ENCODE peak calls at places on chromosomes 11 and 22, in eight cellular contexts. Z is body of pancreas; N is right cardiac atrium; G is neuronal stem cell; K is colonic mucosa; X is left lung; Q is HL-60; U is naive thymus-derived CD4-positive, alpha-beta T cell. C is an unnamed sample.

GRCh38 chr11:131824766-131825165 is 454.4 kb downstream of the NTM start:
- DNase-seq in U (no peak), G (no peak), X (no peak), K (no peak), Q (peak), Z (no peak), N (no peak), C (no peak)

GRCh38 chr11:17208257-17208999 is 642 bp upstream of the PIK3C2A start:
- DNase-seq in G (peak), X (no peak), Z (peak), N (no peak), U (no peak), K (peak), Q (no peak), C (peak)

GRCh38 chr11:75087319-75088055 is 9.2 kb downstream of the OR2AT4 start:
- DNase-seq in U (no peak), X (no peak), Z (no peak), K (no peak), Q (no peak), N (no peak), G (no peak), C (no peak)

GRCh38 chr11:128707671-128708070 is 13.8 kb downstream of the FLI1 start:
- DNase-seq in Z (no peak), K (no peak), X (no peak), Q (no peak), U (no peak), N (no peak), G (no peak), C (no peak)

GRCh38 chr11:61955416-61956135 is 5.4 kb downstream of the BEST1 start:
- DNase-seq in K (peak), Z (no peak), N (peak), Q (no peak), G (peak), U (no peak), X (peak), C (peak)

GRCh38 chr11:59556115-59556882 is 45.0 kb downstream of the OR4D9 start:
- DNase-seq in Q (no peak), N (peak), G (peak), K (no peak), X (no peak), U (peak), Z (peak), C (no peak)

GRCh38 chr11:121706884-121707283 is 254.1 kb upstream of the SORL1-AS1 start:
- DNase-seq in G (no peak), Q (no peak), X (no peak), N (no peak), Z (no peak), U (no peak), K (no peak), C (no peak)

GRCh38 chr11:911890-912219 is 1.2 kb upstream of the CHID1 start:
- DNase-seq in Z (no peak), N (no peak), U (no peak), K (no peak), X (peak), Q (no peak), G (no peak), C (peak)

GRCh38 chr11:94968334-94968958 is 4.9 kb downstream of the CWC15 start:
- DNase-seq in Z (no peak), K (no peak), G (no peak), U (no peak), N (no peak), Q (peak), X (no peak), C (no peak)

GRCh38 chr22:20490941-20491307 is 4.7 kb downstream of the KLHL22 start:
- DNase-seq in Q (no peak), K (no peak), U (no peak), N (no peak), X (no peak), G (no peak), Z (no peak), C (no peak)

GRCh38 chr22:38348751-38349496 is 31.7 kb upstream of the CSNK1E start:
- DNase-seq in X (peak), G (no peak), Z (no peak), U (peak), K (no peak), Q (no peak), N (no peak), C (peak)

GRCh38 chr11:12556788-12557384 is 117.3 kb upstream of the TEAD1 start:
- DNase-seq in K (peak), Q (no peak), U (no peak), G (peak), X (no peak), N (peak), Z (peak), C (no peak)

GRCh38 chr11:130369141-130369691 is 54.5 kb upstream of the ZBTB44 start:
- DNase-seq in K (no peak), N (no peak), G (no peak), U (no peak), Z (no peak), Q (no peak), X (no peak), C (peak)

GRCh38 chr22:17921871-17922821 is 102.2 kb downstream of the MICAL3 start:
- DNase-seq in Q (no peak), X (no peak), N (no peak), U (no peak), G (no peak), Z (no peak), K (peak), C (no peak)

GRCh38 chr11:112025682-112026081 is 474 bp downstream of the DLAT start:
- DNase-seq in K (no peak), Z (no peak), G (no peak), N (no peak), X (no peak), U (no peak), Q (no peak), C (peak)

DNA sequence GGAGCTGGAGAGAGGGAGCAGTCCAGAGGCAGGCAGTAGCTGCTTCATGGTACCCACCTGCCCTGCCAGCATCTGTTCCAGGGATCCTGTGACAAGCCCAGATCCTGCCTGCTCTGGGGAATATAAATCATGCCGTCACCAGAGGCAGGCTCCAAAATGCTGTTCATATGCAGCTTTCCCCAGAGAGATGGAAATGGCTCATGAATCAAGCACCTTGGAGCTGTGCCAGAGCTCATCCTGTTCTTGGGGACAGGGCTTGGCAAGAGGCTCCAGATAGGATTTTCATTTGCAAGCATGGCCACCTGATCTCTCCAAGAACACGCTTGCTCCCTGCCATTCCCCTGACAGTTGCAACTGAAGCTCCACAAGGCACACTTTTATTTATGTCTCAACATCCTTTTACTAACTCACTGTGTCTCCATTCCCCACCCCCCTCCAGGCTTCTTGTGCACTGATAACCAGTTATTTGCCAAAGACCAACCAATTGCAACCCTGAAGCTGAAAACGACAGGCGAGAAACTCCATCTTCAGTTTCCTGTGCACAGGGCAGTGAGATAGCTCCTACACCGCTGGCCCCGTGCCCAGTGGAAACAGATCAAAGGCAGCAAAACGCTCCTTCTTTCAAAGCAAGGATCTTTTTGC is 115.8 kb upstream of the PITPNB start:
- DNase-seq in K (peak), X (no peak), N (peak), G (no peak), U (no peak), Q (no peak), Z (peak), C (no peak)
- H3K27ac ChIP-seq in K (no peak), X (peak), N (peak), G (no peak), U (no peak), Q (no peak), Z (peak), C (no peak)

GRCh38 chr22:22372063-22372462 is 127.5 kb downstream of the VPREB1 start:
- DNase-seq in Q (no peak), G (no peak), K (no peak), U (no peak), Z (no peak), X (no peak), N (no peak), C (no peak)

GRCh38 chr22:22366478-22366988 is 121.9 kb downstream of the VPREB1 start:
- DNase-seq in U (no peak), Z (no peak), X (no peak), K (no peak), N (no peak), Q (no peak), G (no peak), C (no peak)

GRCh38 chr22:22371031-22371541 is 126.5 kb downstream of the VPREB1 start:
- DNase-seq in Q (no peak), K (no peak), X (no peak), Z (no peak), N (peak), U (no peak), G (no peak), C (peak)

GRCh38 chr22:22369962-22370265 is 125.3 kb downstream of the VPREB1 start:
- DNase-seq in K (no peak), G (no peak), Q (no peak), X (no peak), U (no peak), Z (no peak), N (no peak), C (no peak)

GRCh38 chr22:22368516-22368915 is 123.9 kb downstream of the VPREB1 start:
- DNase-seq in Z (no peak), Q (no peak), X (no peak), N (no peak), K (no peak), U (no peak), G (no peak), C (no peak)
- H3K4me3 ChIP-seq in Z (no peak), Q (no peak), X (no peak), N (no peak), K (no peak), U (no peak), G (no peak), C (no peak)

GRCh38 chr22:31088233-31088986 is 7.3 kb downstream of the SMTN start:
- DNase-seq in N (no peak), X (no peak), Z (no peak), Q (no peak), U (no peak), K (no peak), G (no peak), C (no peak)
- H3K27ac ChIP-seq in N (no peak), X (no peak), Z (no peak), Q (no peak), U (no peak), K (no peak), G (no peak), C (peak)

DNA sequence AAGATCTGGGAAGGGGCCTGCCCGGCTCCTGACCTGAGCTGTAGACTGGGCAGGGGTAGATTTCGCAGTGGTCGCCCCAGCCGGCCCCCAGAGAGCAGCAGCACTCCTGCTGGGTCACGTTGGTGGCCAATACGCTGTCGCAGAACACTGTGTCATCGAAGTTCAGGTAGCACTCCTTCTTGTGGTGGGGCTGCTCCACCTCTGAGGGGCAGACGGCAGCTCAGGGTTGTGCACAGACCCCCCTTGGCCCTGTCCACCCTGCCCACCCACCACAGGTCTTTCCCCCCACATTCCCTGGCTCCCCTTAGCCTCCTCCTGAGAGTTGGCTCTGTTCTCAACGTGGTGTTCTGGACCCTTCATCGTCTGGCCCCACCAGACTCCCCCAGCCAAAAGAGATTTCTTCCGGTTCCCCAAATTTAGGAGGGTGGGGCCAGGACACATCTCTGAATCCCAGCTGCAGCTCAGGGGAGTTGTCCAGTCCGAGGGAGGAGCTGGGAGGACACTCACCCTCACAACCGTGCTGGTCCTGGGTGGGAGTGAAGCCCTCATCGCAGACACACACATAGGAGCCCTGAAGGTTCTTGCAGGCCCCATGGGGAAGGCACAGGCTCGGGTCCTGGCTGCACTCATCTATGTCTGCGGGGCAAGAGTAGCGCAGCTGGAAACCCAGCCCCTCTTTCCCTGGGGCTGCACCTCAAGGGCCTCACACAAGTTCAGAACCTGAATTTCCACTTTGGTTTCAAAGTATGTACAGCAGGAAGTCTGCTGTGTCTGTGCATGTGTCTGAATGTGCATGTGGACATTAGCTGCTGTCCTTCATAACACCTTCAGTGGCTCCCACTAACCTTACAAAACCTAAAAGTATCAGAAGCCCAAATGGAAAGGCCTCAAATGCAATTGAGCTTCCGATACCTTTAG is 16.5 kb downstream of the SCYL1 start:
- DNase-seq in N (no peak), Z (no peak), G (no peak), K (no peak), Q (no peak), U (no peak), X (no peak), C (no peak)
- H3K4me3 ChIP-seq in N (peak), Z (no peak), G (no peak), K (peak), Q (peak), U (peak), X (peak), C (no peak)

DNA sequence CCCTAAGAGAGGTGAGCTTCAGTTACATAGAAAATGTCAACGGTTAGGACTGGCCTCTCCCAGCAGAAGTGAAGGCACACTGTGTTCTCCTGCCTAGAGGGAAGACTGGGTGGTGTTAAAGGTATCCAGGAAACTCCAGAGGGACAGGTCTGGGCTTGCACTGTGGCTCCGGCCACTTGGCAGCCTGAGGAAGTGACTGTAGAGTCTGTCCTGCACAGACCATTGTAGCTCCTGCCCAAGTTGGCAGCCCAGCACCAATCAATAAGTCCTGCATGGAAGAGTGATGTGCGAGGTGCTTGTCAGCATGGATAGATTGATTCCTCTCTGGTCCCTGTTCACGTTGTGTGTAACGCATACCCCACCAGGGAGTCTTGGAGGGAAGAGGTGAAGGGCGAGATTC is 284.8 kb downstream of the TENM4 start:
- DNase-seq in N (no peak), U (no peak), G (no peak), Z (no peak), Q (no peak), X (no peak), K (no peak), C (no peak)
- H3K27ac ChIP-seq in N (no peak), U (no peak), G (no peak), Z (no peak), Q (no peak), X (no peak), K (no peak), C (no peak)

GRCh38 chr22:31947296-31947695 is 3.0 kb downstream of the YWHAH start:
- DNase-seq in G (no peak), Q (peak), Z (peak), U (no peak), K (peak), N (no peak), X (no peak), C (no peak)
- H3K4me3 ChIP-seq in G (no peak), Q (peak), Z (no peak), U (no peak), K (no peak), N (no peak), X (peak), C (no peak)

GRCh38 chr11:72144807-72145565 is 9.5 kb downstream of the FOLR3 start:
- DNase-seq in G (no peak), K (no peak), N (no peak), Q (no peak), X (no peak), U (no peak), Z (no peak), C (no peak)
- H3K27ac ChIP-seq in G (no peak), K (no peak), N (no peak), Q (no peak), X (no peak), U (no peak), Z (no peak), C (no peak)

C was measured in WERI-Rb-1.